ENCODE peak calls at places on chromosomes 6 and 20, in six cellular contexts. A, P, B, Q, C and R are unnamed samples.

GRCh38 chr6:16399198-16399597 is 160.8 kb downstream of the GMPR start:
- DNase-seq in A (no peak), P (no peak), B (no peak), Q (no peak), C (no peak), R (no peak)

GRCh38 chr6:170374571-170375444 is 68.2 kb downstream of the FAM120B start:
- DNase-seq in A (no peak), P (no peak), B (peak; percentile 12), Q (peak; percentile 84), C (peak; percentile 75), R (no peak)

GRCh38 chr6:158083687-158084325 is 84.3 kb downstream of the SERAC1 start:
- DNase-seq in A (no peak), P (no peak), B (no peak), Q (no peak), C (no peak), R (no peak)

GRCh38 chr20:33005132-33005566 is 916 bp upstream of the SUN5 start:
- DNase-seq in A (no peak), P (peak; percentile 50), B (peak; percentile 15), Q (peak; percentile 59), C (no peak), R (peak; percentile 43)

GRCh38 chr20:31260326-31260932 is 3.0 kb downstream of the DEFB115 start:
- DNase-seq in A (no peak), P (no peak), B (no peak), Q (peak; percentile 31), C (peak; percentile 8), R (no peak)

GRCh38 chr20:15867899-15868298 is 705.3 kb downstream of the KIF16B start:
- DNase-seq in A (no peak), P (no peak), B (no peak), Q (no peak), C (no peak), R (no peak)

GRCh38 chr20:44805991-44806729 is 4.2 kb downstream of the RIMS4 start:
- DNase-seq in A (no peak), P (peak; percentile 83), B (peak; percentile 25), Q (no peak), C (no peak), R (no peak)

GRCh38 chr20:11949711-11950110 is 32.0 kb downstream of the BTBD3 start:
- DNase-seq in A (no peak), P (no peak), B (no peak), Q (no peak), C (no peak), R (no peak)

GRCh38 chr6:167906899-167907298 is 80.2 kb downstream of the AFDN start:
- DNase-seq in A (no peak), P (no peak), B (no peak), Q (no peak), C (no peak), R (no peak)

GRCh38 chr6:132623446-132623845 is 629 bp downstream of the TAAR2 start:
- DNase-seq in A (no peak), P (no peak), B (no peak), Q (no peak), C (no peak), R (no peak)

GRCh38 chr6:3756516-3757010 is 5.0 kb upstream of the PXDC1 start:
- DNase-seq in A (no peak), P (no peak), B (no peak), Q (no peak), C (no peak), R (no peak)

GRCh38 chr6:154791561-154792317 is 58.5 kb downstream of the SCAF8 start:
- DNase-seq in A (no peak), P (no peak), B (peak; percentile 21), Q (no peak), C (peak; percentile 19), R (no peak)

GRCh38 chr6:87308970-87309369 is 13.4 kb upstream of the SMIM8 start:
- DNase-seq in A (no peak), P (no peak), B (peak; percentile 4), Q (no peak), C (peak; percentile 66), R (no peak)

GRCh38 chr20:53672484-53673129 is 79.0 kb upstream of the ZNF217 start:
- DNase-seq in A (no peak), P (no peak), B (peak; percentile 66), Q (no peak), C (peak; percentile 10), R (no peak)

GRCh38 chr6:109791301-109791700 is 100.2 kb downstream of the FIG4 start:
- DNase-seq in A (no peak), P (peak; percentile 49), B (peak; percentile 33), Q (no peak), C (no peak), R (no peak)

GRCh38 chr20:44496976-44497375 is 21.3 kb downstream of the TTPAL start:
- DNase-seq in A (no peak), P (no peak), B (peak; percentile 96), Q (no peak), C (peak; percentile 97), R (no peak)

GRCh38 chr6:170208651-170209353 is 82.1 kb downstream of the DLL1 start:
- DNase-seq in A (no peak), P (peak; percentile 20), B (no peak), Q (no peak), C (no peak), R (no peak)

GRCh38 chr6:170074907-170075306 is 216.0 kb downstream of the DLL1 start:
- DNase-seq in A (no peak), P (peak; percentile 21), B (no peak), Q (no peak), C (no peak), R (no peak)

GRCh38 chr20:58571341-58571941 is 56.2 kb upstream of the APCDD1L start:
- DNase-seq in A (no peak), P (no peak), B (no peak), Q (no peak), C (no peak), R (no peak)

GRCh38 chr20:58568441-58568931 is 53.3 kb upstream of the APCDD1L start:
- DNase-seq in A (no peak), P (no peak), B (no peak), Q (no peak), C (no peak), R (no peak)

GRCh38 chr20:58569211-58570125 is 54.3 kb upstream of the APCDD1L start:
- DNase-seq in A (no peak), P (no peak), B (no peak), Q (peak; percentile 53), C (no peak), R (no peak)

GRCh38 chr20:58571942-58572666 is 56.9 kb upstream of the APCDD1L start:
- DNase-seq in A (no peak), P (no peak), B (peak; percentile 88), Q (no peak), C (no peak), R (no peak)

DNA sequence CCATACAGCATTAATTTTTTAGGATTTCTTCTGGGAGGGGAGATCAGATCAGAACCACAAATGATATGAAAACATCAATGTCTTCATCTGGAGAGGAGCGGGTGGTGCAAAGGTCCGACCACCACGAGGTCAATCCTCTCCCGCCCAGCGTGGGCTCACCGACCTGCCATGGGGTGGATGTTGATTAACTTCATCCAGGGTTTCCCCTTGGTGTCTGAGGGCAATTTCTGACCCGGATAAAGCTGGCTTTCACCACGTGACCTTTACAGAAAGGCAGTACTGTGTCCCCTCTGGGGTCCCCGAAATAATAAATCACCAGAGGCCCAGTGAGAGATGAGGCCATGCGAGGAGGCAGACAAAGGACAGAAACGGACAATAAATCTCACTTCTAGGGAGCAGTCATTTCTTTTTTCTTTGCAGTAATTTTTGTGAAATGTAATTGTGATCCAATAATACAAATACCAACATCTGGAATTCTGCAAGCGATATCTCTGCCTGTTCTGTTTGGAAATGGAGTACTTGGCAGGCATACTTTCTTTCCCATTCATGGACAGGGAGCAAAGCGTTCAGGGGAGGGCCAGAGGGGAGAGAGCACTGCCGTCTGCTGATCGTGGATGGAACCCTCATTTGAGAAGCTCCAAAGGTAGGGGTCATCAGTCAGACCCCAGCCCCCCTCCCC is 55.1 kb upstream of the APCDD1L start:
- DNase-seq in A (no peak), P (no peak), B (no peak), Q (no peak), C (no peak), R (no peak)
- TF ChIP-seq CTCF in A (no peak), P (no peak), B (no peak), Q (no peak), C (no peak), R (no peak)

GRCh38 chr6:62150048-62150663 is 135.9 kb downstream of the KHDRBS2 start:
- DNase-seq in A (peak; percentile 1), P (peak; percentile 30), B (peak; percentile 0), Q (peak; percentile 12), C (peak; percentile 26), R (peak; percentile 16)
- TF ChIP-seq CTCF in A (peak; percentile 58), P (peak; percentile 84), B (peak; percentile 41), Q (peak; percentile 26), C (peak; percentile 45), R (peak; percentile 72)

DNA sequence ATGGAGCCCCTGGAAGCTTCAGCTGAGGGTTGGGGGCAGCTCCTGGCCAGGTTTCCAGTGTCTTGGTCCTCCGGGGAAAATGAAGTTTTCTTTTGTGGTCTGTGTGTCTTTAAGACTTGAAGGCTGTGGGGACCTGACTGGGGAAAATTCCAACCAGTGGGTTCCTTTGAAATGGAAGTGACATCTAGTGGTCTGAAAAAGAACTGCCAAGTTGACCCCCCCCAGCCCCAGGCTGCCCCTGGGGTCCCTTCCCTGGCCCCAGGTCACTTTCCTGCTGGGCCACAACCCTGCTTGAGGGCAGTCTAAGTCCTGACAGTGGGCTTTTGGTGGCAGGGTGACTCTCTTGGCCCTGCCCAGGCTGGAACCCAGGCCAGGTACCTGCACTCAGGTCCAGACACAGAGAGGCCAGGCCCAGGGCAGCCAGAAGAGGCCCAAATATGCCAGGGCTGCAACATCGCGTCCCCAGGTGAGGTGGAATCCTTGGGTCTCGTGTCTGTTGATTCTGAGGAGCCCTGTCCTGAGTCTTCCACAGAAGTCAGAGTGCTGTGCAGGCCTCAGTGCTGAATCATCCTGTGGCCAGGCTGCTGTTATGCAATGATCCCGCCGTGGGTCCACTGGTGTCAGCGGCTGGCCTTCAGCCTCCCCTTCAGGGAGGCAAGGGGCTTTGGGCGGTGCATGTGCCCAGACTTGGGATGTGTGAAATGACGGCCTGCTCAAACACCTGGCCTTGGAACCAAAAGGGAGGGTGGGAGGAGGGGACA is 68.4 kb downstream of the VEGFA start:
- DNase-seq in A (no peak), P (peak; percentile 56), B (peak; percentile 81), Q (peak; percentile 54), C (peak; percentile 20), R (peak; percentile 64)
- TF ChIP-seq CTCF in A (peak; percentile 44), P (peak; percentile 73), B (peak; percentile 55), Q (peak; percentile 19), C (peak; percentile 33), R (peak; percentile 29)

DNA sequence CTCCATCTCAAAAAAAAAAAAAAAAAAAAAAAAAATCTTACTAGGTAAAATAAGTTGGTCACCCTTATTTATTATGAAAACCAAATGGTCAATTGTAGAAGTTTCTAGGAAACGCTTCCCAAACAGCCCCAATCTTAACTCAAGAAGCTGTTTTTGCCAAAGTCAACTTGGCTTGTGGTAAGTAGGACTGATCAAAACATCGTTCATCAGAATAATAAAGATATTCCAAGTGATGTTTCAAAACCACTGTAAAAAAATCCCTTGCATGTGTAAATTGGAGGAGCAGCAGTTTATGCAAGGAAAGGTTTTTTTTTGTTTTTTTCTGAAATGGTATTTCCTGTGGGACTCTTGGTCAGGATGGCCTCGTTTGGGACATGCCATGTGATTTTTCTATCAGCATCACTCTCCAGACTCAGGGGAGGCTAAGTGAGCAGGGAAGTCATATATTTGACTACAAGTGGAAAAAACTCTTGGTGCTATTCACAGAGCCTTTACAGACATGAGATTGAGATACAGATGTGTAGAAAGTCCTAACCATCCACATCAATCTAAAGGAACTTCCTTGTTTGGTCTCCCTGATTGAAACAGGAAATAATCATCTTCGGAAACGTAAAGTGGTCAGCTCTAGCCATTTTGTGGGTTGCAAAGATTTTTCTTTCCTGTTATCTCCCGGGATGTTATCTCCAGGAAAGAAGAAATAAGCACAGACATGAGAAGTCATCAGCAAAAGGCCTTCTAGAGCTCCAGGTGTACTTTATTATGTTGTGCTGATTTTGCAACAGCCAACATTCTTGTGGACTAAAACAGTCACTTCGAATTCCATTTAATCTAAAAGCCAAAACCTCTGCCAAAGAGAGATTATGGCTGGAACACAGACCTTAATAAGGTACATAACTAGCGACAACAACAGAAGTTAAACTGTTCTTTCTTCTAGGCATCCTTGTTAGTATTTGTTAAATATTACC is 177.8 kb downstream of the EDN1 start:
- DNase-seq in A (no peak), P (no peak), B (peak; percentile 32), Q (no peak), C (peak; percentile 41), R (no peak)
- TF ChIP-seq CTCF in A (no peak), P (no peak), B (no peak), Q (no peak), C (no peak), R (no peak)